ENCODE peak calls at places on chromosomes 3 and 15, in seven cellular contexts. O is GM03348, N is GM12865, Z is KG1, E is NCI-H2029, H is LoVo, R is lower leg skin. L is an unnamed sample.

GRCh38 chr3:4742359-4742758 is 236.9 kb upstream of the BHLHE40 start:
- DNase-seq in O (no peak), N (no peak), Z (no peak), E (no peak), H (no peak), R (no peak), L (no peak)

GRCh38 chr3:87997966-87998365 is 60.8 kb downstream of the CGGBP1 start:
- DNase-seq in O (no peak), N (no peak), Z (no peak), E (no peak), H (no peak), R (no peak), L (no peak)

GRCh38 chr3:128009952-128010846 is 42.0 kb upstream of the SEC61A1 start:
- DNase-seq in O (peak; percentile 77), N (no peak), Z (no peak), E (no peak), H (peak; percentile 36), R (no peak), L (no peak)

GRCh38 chr3:132007617-132008016 is 27.2 kb downstream of the CPNE4 start:
- DNase-seq in O (no peak), N (no peak), Z (no peak), E (no peak), H (no peak), R (no peak), L (no peak)

GRCh38 chr3:56361731-56362130 is 106.5 kb downstream of the ERC2 start:
- DNase-seq in O (no peak), N (no peak), Z (no peak), E (no peak), H (no peak), R (no peak), L (no peak)

GRCh38 chr15:69232144-69232543 is 66.6 kb upstream of the PAQR5 start:
- DNase-seq in O (peak; percentile 10), N (no peak), Z (no peak), E (no peak), H (no peak), R (no peak), L (no peak)

GRCh38 chr15:69446947-69447346 is 5.7 kb upstream of the RPLP1 start:
- DNase-seq in O (no peak), N (no peak), Z (no peak), E (no peak), H (no peak), R (no peak), L (no peak)

GRCh38 chr3:65945480-65945879 is 93.2 kb downstream of the MAGI1 start:
- DNase-seq in O (no peak), N (no peak), Z (no peak), E (no peak), H (no peak), R (no peak), L (no peak)

GRCh38 chr3:16300881-16301359 is 35.9 kb downstream of the OXNAD1 start:
- DNase-seq in O (no peak), N (peak; percentile 64), Z (peak; percentile 53), E (no peak), H (no peak), R (no peak), L (peak; percentile 33)

GRCh38 chr3:45943207-45943846 is at the start of gene CXCR6:
- DNase-seq in O (no peak), N (no peak), Z (no peak), E (no peak), H (no peak), R (no peak), L (no peak)

GRCh38 chr3:172607305-172608121 is 84.3 kb upstream of the TNFSF10 start:
- DNase-seq in O (peak; percentile 49), N (peak; percentile 59), Z (no peak), E (no peak), H (no peak), R (no peak), L (no peak)

GRCh38 chr3:45771166-45771775 is 25.1 kb downstream of the SLC6A20 start:
- DNase-seq in O (no peak), N (no peak), Z (no peak), E (no peak), H (no peak), R (no peak), L (no peak)

GRCh38 chr3:49022751-49023171 is 840 bp downstream of the NDUFAF3 start:
- DNase-seq in O (no peak), N (peak; percentile 54), Z (no peak), E (no peak), H (no peak), R (no peak), L (peak; percentile 35)

GRCh38 chr3:70824785-70825184 is 512.3 kb upstream of the MDFIC2 start:
- DNase-seq in O (peak; percentile 59), N (no peak), Z (no peak), E (no peak), H (no peak), R (no peak), L (no peak)

GRCh38 chr15:67544475-67544874 is 2.0 kb downstream of the MAP2K5 start:
- DNase-seq in O (no peak), N (no peak), Z (no peak), E (no peak), H (no peak), R (no peak), L (no peak)

GRCh38 chr15:33559207-33559890 is 248.6 kb downstream of the RYR3 start:
- DNase-seq in O (no peak), N (no peak), Z (no peak), E (no peak), H (no peak), R (no peak), L (no peak)

GRCh38 chr3:129315386-129315991 is 36.8 kb downstream of the HMCES start:
- DNase-seq in O (peak; percentile 61), N (peak; percentile 52), Z (no peak), E (no peak), H (peak; percentile 11), R (peak; percentile 52), L (peak; percentile 16)

GRCh38 chr15:63043391-63044076 is 987 bp downstream of the TPM1 start:
- DNase-seq in O (peak; percentile 46), N (no peak), Z (no peak), E (no peak), H (no peak), R (no peak), L (peak; percentile 18)

GRCh38 chr3:149967067-149967685 is 3.5 kb downstream of the PFN2 start:
- DNase-seq in O (peak; percentile 16), N (peak; percentile 60), Z (peak; percentile 14), E (peak; percentile 24), H (peak; percentile 54), R (no peak), L (peak; percentile 69)

GRCh38 chr15:51853987-51854386 is 24.5 kb downstream of the TMOD3 start:
- DNase-seq in O (no peak), N (no peak), Z (no peak), E (no peak), H (no peak), R (no peak), L (no peak)

GRCh38 chr3:191170097-191170496 is 28.9 kb upstream of the OSTN start:
- DNase-seq in O (no peak), N (peak; percentile 2), Z (no peak), E (no peak), H (no peak), R (no peak), L (no peak)

GRCh38 chr15:97012986-97013385 is 682.5 kb downstream of the NR2F2 start:
- DNase-seq in O (no peak), N (no peak), Z (no peak), E (no peak), H (no peak), R (no peak), L (no peak)